ENCODE peak calls at places on chromosomes 13 and 19, in four cellular contexts. M is WTC11; E is HEK293T; S is effector CD4-positive, alpha-beta T cell. I is an unnamed sample.

GRCh38 chr19:15379996-15380647 is 535 bp upstream of the AKAP8 start:
- DNase-seq in M (peak; percentile 78), E (peak; percentile 39), S (no peak), I (peak; percentile 26)

GRCh38 chr13:51895906-51896888 is 34.4 kb downstream of the CCDC70 start:
- DNase-seq in M (peak; percentile 69), E (peak; percentile 70), S (peak; percentile 7), I (peak; percentile 37)

GRCh38 chr19:48196321-48196761 is 25.9 kb downstream of the ZSWIM9 start:
- DNase-seq in M (no peak), E (no peak), S (no peak), I (no peak)

GRCh38 chr13:30165791-30166190 is 141.6 kb downstream of the KATNAL1 start:
- DNase-seq in M (no peak), E (no peak), S (no peak), I (no peak)

GRCh38 chr19:17302391-17303166 is 646 bp downstream of the ABHD8 start:
- DNase-seq in M (peak; percentile 40), E (no peak), S (no peak), I (peak; percentile 42)

GRCh38 chr13:112174476-112175110 is 107.6 kb downstream of the SOX1 start:
- DNase-seq in M (no peak), E (no peak), S (no peak), I (no peak)

GRCh38 chr19:48152552-48152951 is 17.6 kb downstream of the LIG1 start:
- DNase-seq in M (peak; percentile 72), E (peak; percentile 65), S (peak; percentile 58), I (no peak)

GRCh38 chr13:26327905-26328304 is 74.0 kb downstream of the CDK8 start:
- DNase-seq in M (no peak), E (no peak), S (no peak), I (no peak)

GRCh38 chr13:95100525-95101121 is 200.6 kb downstream of the ABCC4 start:
- DNase-seq in M (no peak), E (no peak), S (no peak), I (no peak)

GRCh38 chr19:16274466-16274865 is 50.2 kb upstream of the KLF2 start:
- DNase-seq in M (no peak), E (no peak), S (no peak), I (no peak)

GRCh38 chr13:102328909-102329308 is 72.9 kb downstream of the FGF14 start:
- DNase-seq in M (no peak), E (no peak), S (no peak), I (no peak)

GRCh38 chr13:97235549-97236206 is 13.5 kb downstream of the MBNL2 start:
- DNase-seq in M (no peak), E (no peak), S (no peak), I (no peak)

GRCh38 chr13:79398915-79399314 is 7.1 kb downstream of the RBM26 start:
- DNase-seq in M (no peak), E (no peak), S (no peak), I (no peak)

GRCh38 chr19:46573679-46574522 is 27.2 kb upstream of the CALM3 start:
- DNase-seq in M (no peak), E (no peak), S (no peak), I (no peak)

GRCh38 chr13:27309967-27310598 is 39.5 kb downstream of the RASL11A start:
- DNase-seq in M (no peak), E (no peak), S (no peak), I (no peak)

GRCh38 chr13:51451134-51451466 is 1.7 kb downstream of the INTS6 start:
- DNase-seq in M (no peak), E (no peak), S (no peak), I (no peak)

GRCh38 chr13:113117335-113117872 is 5.2 kb upstream of the F10 start:
- DNase-seq in M (no peak), E (no peak), S (no peak), I (no peak)

GRCh38 chr19:4328243-4328990 is 10.2 kb downstream of the STAP2 start:
- DNase-seq in M (peak; percentile 98), E (peak; percentile 92), S (peak; percentile 89), I (no peak)

GRCh38 chr13:48775285-48775684 is 121.6 kb downstream of the CYSLTR2 start:
- DNase-seq in M (no peak), E (no peak), S (no peak), I (no peak)

GRCh38 chr13:74134226-74134776 is at the start of gene KLF12:
- DNase-seq in M (peak; percentile 83), E (peak; percentile 97), S (peak; percentile 91), I (peak; percentile 95)

GRCh38 chr19:58561373-58562125 is 3.1 kb upstream of the UBE2M start:
- DNase-seq in M (no peak), E (no peak), S (no peak), I (no peak)

GRCh38 chr19:17865364-17866311 is 5.9 kb downstream of the RPL18A start:
- DNase-seq in M (no peak), E (no peak), S (no peak), I (no peak)

GRCh38 chr13:40102854-40103253 is 447.4 kb downstream of the COG6 start:
- DNase-seq in M (no peak), E (no peak), S (peak; percentile 19), I (no peak)

GRCh38 chr13:20301391-20302071 is 69.4 kb upstream of the GJB6 start:
- DNase-seq in M (peak; percentile 39), E (no peak), S (no peak), I (no peak)

GRCh38 chr19:16134510-16134909 is 9.0 kb upstream of the HSH2D start:
- DNase-seq in M (no peak), E (no peak), S (no peak), I (no peak)

GRCh38 chr13:80684525-80685017 is 343.6 kb upstream of the SPRY2 start:
- DNase-seq in M (no peak), E (no peak), S (no peak), I (no peak)

GRCh38 chr13:99086869-99087129 is 108.9 kb upstream of the DOCK9 start:
- DNase-seq in M (no peak), E (no peak), S (peak; percentile 20), I (no peak)

GRCh38 chr19:53132231-53132991 is at the start of gene ZNF415:
- DNase-seq in M (peak; percentile 91), E (no peak), S (peak; percentile 3), I (peak; percentile 67)